ENCODE peak calls at places on chromosomes 2 and 18, in seven cellular contexts. D is kidney; Y is activated T-cell treated with anti-CD3 and anti-CD28 coated beads for 48 hours; G is A673; T is germinal center; E is stimulated activated CD4-positive, alpha-beta T cell treated with anti-CD3 and anti-CD28 coated beads, Interleukin-12 subunit alpha, Interleukin-12 subunit beta, amount 100 ng/mL, for 48 hours; Q is activated CD4-positive, alpha-beta T cell treated with anti-CD3 and anti-CD28 coated beads for 36 hours. S is an unnamed sample.

GRCh38 chr2:192155521-192156118 is 39.1 kb downstream of the TMEFF2 start:
- DNase-seq in D (no peak), Y (no peak), G (no peak), T (no peak), E (no peak), Q (no peak), S (peak)

GRCh38 chr2:148888003-148888501 is 13.0 kb downstream of the KIF5C start:
- DNase-seq in D (peak), Y (no peak), G (no peak), T (peak), E (no peak), Q (peak), S (no peak)

GRCh38 chr2:172643142-172643541 is 87.3 kb downstream of the PDK1 start:
- DNase-seq in D (no peak), Y (no peak), G (no peak), T (no peak), E (no peak), Q (peak), S (no peak)

GRCh38 chr2:32522770-32523169 is 105.1 kb upstream of the TTC27 start:
- DNase-seq in D (no peak), Y (no peak), G (no peak), T (no peak), E (no peak), Q (no peak), S (no peak)

GRCh38 chr18:61896767-61897166 is 4.0 kb upstream of the RNF152 start:
- DNase-seq in D (peak), Y (no peak), G (no peak), T (no peak), E (no peak), Q (no peak), S (no peak)

GRCh38 chr2:120231974-120232635 is 8.9 kb upstream of the TMEM185B start:
- DNase-seq in D (peak), Y (peak), G (no peak), T (peak), E (peak), Q (peak), S (no peak)

GRCh38 chr2:9779572-9780264 is 63.6 kb upstream of the TAF1B start:
- DNase-seq in D (peak), Y (peak), G (no peak), T (no peak), E (no peak), Q (peak), S (no peak)

GRCh38 chr2:54422072-54422581 is 34.0 kb upstream of the SPTBN1 start:
- DNase-seq in D (no peak), Y (peak), G (no peak), T (no peak), E (peak), Q (peak), S (no peak)

GRCh38 chr18:72336786-72337185 is 207.4 kb downstream of the CBLN2 start:
- DNase-seq in D (no peak), Y (no peak), G (no peak), T (no peak), E (no peak), Q (no peak), S (no peak)

GRCh38 chr2:101827246-101827645 is 129.7 kb downstream of the MAP4K4 start:
- DNase-seq in D (no peak), Y (no peak), G (peak), T (no peak), E (no peak), Q (no peak), S (no peak)

S was measured in SHP77.